ENCODE peak calls at places on chromosome 2, in six cellular contexts. M, S, O, R, L and V are unnamed samples.

GRCh38 chr2:5723791-5724735 is 31.9 kb downstream of the SOX11 start:
- DNase-seq in M (no peak), S (no peak), O (peak), R (peak), L (no peak), V (no peak)

GRCh38 chr2:235006461-235006860 is 54.6 kb downstream of the SH3BP4 start:
- DNase-seq in M (no peak), S (no peak), O (no peak), R (no peak), L (no peak), V (no peak)

GRCh38 chr2:41717883-41718282 is 329.9 kb upstream of the PKDCC start:
- DNase-seq in M (no peak), S (no peak), O (no peak), R (no peak), L (no peak), V (no peak)

GRCh38 chr2:27428213-27428977 is at the start of gene NRBP1:
- DNase-seq in M (peak), S (peak), O (peak), R (peak), L (peak), V (peak)

GRCh38 chr2:16126141-16126968 is 186.0 kb downstream of the MYCN start:
- DNase-seq in M (no peak), S (no peak), O (no peak), R (peak), L (no peak), V (no peak)

GRCh38 chr2:187985923-187986322 is 305.8 kb upstream of the GULP1 start:
- DNase-seq in M (no peak), S (no peak), O (peak), R (no peak), L (no peak), V (no peak)

GRCh38 chr2:200455958-200456421 is 53.9 kb downstream of the KCTD18 start:
- DNase-seq in M (peak), S (no peak), O (no peak), R (no peak), L (no peak), V (no peak)

GRCh38 chr2:10305715-10306114 is 3.0 kb downstream of the HPCAL1 start:
- DNase-seq in M (no peak), S (peak), O (no peak), R (no peak), L (no peak), V (peak)

GRCh38 chr2:165508927-165509326 is 39.4 kb downstream of the CSRNP3 start:
- DNase-seq in M (no peak), S (no peak), O (no peak), R (no peak), L (no peak), V (no peak)

GRCh38 chr2:3633089-3633981 is 24.7 kb upstream of the ALLC start:
- DNase-seq in M (peak), S (peak), O (peak), R (peak), L (no peak), V (no peak)

GRCh38 chr2:36441816-36442215 is 86.2 kb downstream of the CRIM1 start:
- DNase-seq in M (no peak), S (no peak), O (peak), R (no peak), L (no peak), V (no peak)

GRCh38 chr2:200749631-200750322 is 61.9 kb upstream of the BZW1 start:
- DNase-seq in M (no peak), S (no peak), O (peak), R (no peak), L (no peak), V (peak)

GRCh38 chr2:24850944-24851343 is 57.7 kb downstream of the CENPO start:
- DNase-seq in M (no peak), S (no peak), O (no peak), R (no peak), L (no peak), V (no peak)

GRCh38 chr2:235005603-235006259 is 53.9 kb downstream of the SH3BP4 start:
- DNase-seq in M (peak), S (peak), O (no peak), R (peak), L (peak), V (no peak)

GRCh38 chr2:188244383-188244782 is 47.3 kb upstream of the GULP1 start:
- DNase-seq in M (peak), S (no peak), O (peak), R (no peak), L (no peak), V (peak)

GRCh38 chr2:37776487-37776886 is 105.0 kb upstream of the CDC42EP3 start:
- DNase-seq in M (peak), S (no peak), O (peak), R (no peak), L (no peak), V (peak)

GRCh38 chr2:201656102-201656501 is 12.8 kb upstream of the TMEM237 start:
- DNase-seq in M (no peak), S (no peak), O (no peak), R (no peak), L (no peak), V (no peak)

GRCh38 chr2:169050476-169051240 is 18.7 kb upstream of the DHRS9 start:
- DNase-seq in M (no peak), S (no peak), O (no peak), R (no peak), L (no peak), V (no peak)

GRCh38 chr2:237747189-237747588 is 51.4 kb upstream of the RBM44 start:
- DNase-seq in M (no peak), S (no peak), O (no peak), R (no peak), L (no peak), V (no peak)

GRCh38 chr2:136049991-136050573 is 64.7 kb upstream of the DARS1 start:
- DNase-seq in M (no peak), S (no peak), O (no peak), R (no peak), L (no peak), V (no peak)
- H4K91ac ChIP-seq in M (no peak), S (no peak), O (no peak), R (no peak), L (no peak), V (no peak)

DNA sequence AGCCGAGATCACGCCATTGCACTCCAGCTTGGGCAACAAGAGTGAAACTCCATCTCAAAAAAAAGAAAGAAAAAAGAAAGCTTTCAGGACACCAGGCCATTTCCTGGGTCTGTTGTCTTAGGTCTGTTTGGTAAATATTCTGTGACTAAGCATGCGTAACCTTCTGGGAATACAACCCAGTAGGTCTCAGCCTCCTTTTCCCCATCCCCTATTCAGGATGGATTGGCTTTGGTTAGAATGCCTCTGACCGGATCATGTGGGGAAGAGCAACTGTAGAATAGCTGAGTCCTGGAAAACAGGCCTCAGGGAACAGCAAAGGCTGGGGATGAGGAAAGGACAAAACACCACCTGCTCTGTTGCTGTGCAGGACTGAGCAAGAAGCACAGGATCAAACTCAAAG is 1.6 kb upstream of the PDCL3 start:
- DNase-seq in M (peak), S (no peak), O (no peak), R (no peak), L (no peak), V (no peak)
- H4K91ac ChIP-seq in M (no peak), S (no peak), O (no peak), R (no peak), L (no peak), V (no peak)

DNA sequence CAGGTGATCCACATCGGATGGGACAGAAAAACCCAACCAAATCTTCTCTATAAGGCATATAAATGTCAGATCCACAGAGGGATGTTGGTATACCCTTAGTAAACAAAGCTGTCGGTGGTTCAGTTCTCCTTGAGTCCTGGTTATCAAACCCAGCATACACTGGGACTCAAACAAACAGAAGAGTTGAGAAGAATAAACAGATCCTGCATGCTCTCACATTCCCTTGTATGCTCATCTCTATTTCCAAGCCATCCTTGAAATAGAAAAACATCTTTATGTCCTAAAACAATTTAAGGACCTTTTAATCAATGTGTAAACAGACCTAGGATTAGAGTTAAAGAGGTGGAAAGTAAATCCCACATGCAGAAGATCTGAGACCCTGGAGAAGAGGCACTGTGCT is 19.8 kb upstream of the HK2 start:
- DNase-seq in M (no peak), S (no peak), O (no peak), R (no peak), L (no peak), V (no peak)
- H4K91ac ChIP-seq in M (no peak), S (no peak), O (no peak), R (no peak), L (no peak), V (no peak)

DNA sequence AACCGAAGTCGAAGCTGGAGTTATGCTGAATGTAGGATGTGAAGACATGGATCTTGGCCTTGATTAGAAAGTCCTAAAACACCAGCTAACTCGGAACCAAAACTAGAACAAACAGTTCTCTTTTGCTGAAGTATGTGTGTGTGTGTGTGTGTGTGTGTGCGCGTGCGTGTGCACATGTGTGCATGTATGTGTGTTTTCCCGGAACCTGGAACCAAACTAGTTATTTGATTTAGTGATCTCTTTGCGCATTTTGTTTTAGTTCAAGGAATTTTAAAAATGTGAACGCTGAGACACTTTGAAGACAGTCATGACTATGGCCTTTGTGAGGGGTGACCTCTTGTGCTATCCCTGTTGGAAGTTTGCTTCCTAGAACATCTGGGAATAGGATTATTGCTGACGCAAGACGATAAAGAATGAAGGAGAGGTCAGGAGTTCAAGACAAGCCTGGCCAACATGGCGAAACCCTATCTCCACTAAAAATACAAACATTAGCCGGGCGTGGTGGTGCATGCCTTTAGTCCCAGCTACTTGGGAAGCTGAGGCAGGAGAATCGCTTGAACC is 23.8 kb downstream of the FHL2 start:
- DNase-seq in M (peak), S (no peak), O (peak), R (no peak), L (no peak), V (peak)
- H4K91ac ChIP-seq in M (no peak), S (no peak), O (peak), R (no peak), L (no peak), V (no peak)